ENCODE peak calls at places on chromosomes 1 and 21, in five cellular contexts. Y is H1, T is mesendoderm, S is mesenchymal stem cell, L is IMR-90. Z is an unnamed sample.

GRCh38 chr21:42174173-42174572 is 44.8 kb upstream of the ABCG1 start:
- DNase-seq in L (no peak), Y (no peak), T (peak; percentile 14), S (no peak), Z (no peak)

GRCh38 chr1:165910764-165911421 is 83.5 kb downstream of the UCK2 start:
- DNase-seq in L (no peak), S (peak; percentile 82), Y (no peak), T (no peak), Z (no peak)

GRCh38 chr21:38988211-38989096 is 182.7 kb downstream of the ETS2 start:
- DNase-seq in T (no peak), Y (no peak), L (no peak), S (peak; percentile 14), Z (no peak)

GRCh38 chr1:45620588-45621500 is 3.0 kb downstream of the CCDC17 start:
- DNase-seq in T (no peak), Y (peak; percentile 56), S (no peak), L (no peak), Z (no peak)

GRCh38 chr1:155137550-155137949 is 1.9 kb downstream of the SLC50A1 start:
- DNase-seq in L (no peak), S (no peak), Y (no peak), T (no peak), Z (no peak)

GRCh38 chr21:32712641-32713040 is 15.2 kb downstream of the SYNJ1 start:
- DNase-seq in Y (no peak), T (no peak), S (no peak), L (no peak), Z (no peak)

GRCh38 chr1:248850536-248851251 is 8.2 kb downstream of the ZNF692 start:
- DNase-seq in T (peak; percentile 6), S (no peak), L (no peak), Y (no peak), Z (no peak)

GRCh38 chr1:197304626-197305200 is 36.7 kb downstream of the CRB1 start:
- DNase-seq in T (no peak), S (no peak), Y (no peak), L (no peak), Z (no peak)

GRCh38 chr21:34881421-34881820 is 167.7 kb downstream of the RUNX1 start:
- DNase-seq in T (no peak), L (peak; percentile 84), S (peak; percentile 65), Y (no peak), Z (peak; percentile 71)

GRCh38 chr1:227766015-227766634 is 30.9 kb downstream of the SNAP47 start:
- DNase-seq in S (no peak), T (no peak), L (peak; percentile 33), Y (no peak), Z (peak; percentile 62)

GRCh38 chr1:62420214-62420613 is 16.6 kb upstream of the USP1 start:
- DNase-seq in L (no peak), Y (no peak), T (no peak), S (no peak), Z (no peak)

GRCh38 chr1:153880962-153881361 is 41.8 kb downstream of the GATAD2B start:
- DNase-seq in T (no peak), Y (no peak), S (peak; percentile 97), L (peak; percentile 98), Z (peak; percentile 41)

GRCh38 chr1:95232646-95233320 is 1.2 kb upstream of the RWDD3 start:
- DNase-seq in S (no peak), L (peak; percentile 61), T (peak; percentile 16), Y (no peak), Z (no peak)

GRCh38 chr1:156704930-156705320 is 458 bp downstream of the CRABP2 start:
- DNase-seq in L (peak; percentile 75), S (peak; percentile 73), T (peak; percentile 56), Y (peak; percentile 64), Z (peak; percentile 85)

GRCh38 chr1:79875187-79875586 is 868.7 kb upstream of the ADGRL4 start:
- DNase-seq in L (no peak), Y (no peak), S (no peak), T (no peak), Z (no peak)

GRCh38 chr1:90000934-90001676 is 6.2 kb downstream of the ZNF326 start:
- DNase-seq in L (no peak), S (no peak), T (peak; percentile 59), Y (no peak), Z (peak; percentile 74)

GRCh38 chr1:236501093-236501492 is 22.7 kb upstream of the LGALS8 start:
- DNase-seq in T (no peak), Y (no peak), L (no peak), S (no peak), Z (no peak)

GRCh38 chr1:185670187-185670627 is 64.0 kb upstream of the HMCN1 start:
- DNase-seq in Y (peak; percentile 62), L (peak; percentile 55), T (peak; percentile 68), S (peak; percentile 59), Z (peak; percentile 25)

GRCh38 chr1:156936721-156937220 is 16.3 kb downstream of the LRRC71 start:
- DNase-seq in S (no peak), L (no peak), Y (no peak), T (no peak), Z (no peak)

GRCh38 chr1:244414543-244414942 is 37.2 kb downstream of the ADSS2 start:
- DNase-seq in S (peak; percentile 51), T (peak; percentile 84), Y (no peak), L (peak; percentile 83), Z (peak; percentile 25)

GRCh38 chr1:38208720-38209632 is 162.4 kb upstream of the POU3F1 start:
- DNase-seq in L (no peak), S (no peak), T (no peak), Y (no peak), Z (no peak)

GRCh38 chr1:201025571-201026002 is 2.1 kb upstream of the KIF21B start:
- DNase-seq in L (peak; percentile 79), Y (no peak), S (peak; percentile 57), T (peak; percentile 85), Z (peak; percentile 13)

GRCh38 chr1:235919127-235919796 is 52.6 kb upstream of the LYST start:
- DNase-seq in Y (no peak), S (no peak), L (no peak), T (no peak), Z (peak; percentile 27)

GRCh38 chr1:184225501-184226487 is 161.0 kb upstream of the C1orf21 start:
- DNase-seq in S (no peak), T (no peak), Y (no peak), L (no peak), Z (no peak)

GRCh38 chr1:115642168-115643072 is 650 bp downstream of the VANGL1 start:
- DNase-seq in Y (peak; percentile 69), L (peak; percentile 20), T (peak; percentile 79), S (peak; percentile 56), Z (peak; percentile 74)

GRCh38 chr1:201546093-201546492 is 7.2 kb downstream of the NAV1 start:
- DNase-seq in Y (no peak), T (peak; percentile 62), L (no peak), S (no peak), Z (no peak)

GRCh38 chr1:9182784-9183257 is 51.8 kb upstream of the H6PD start:
- DNase-seq in S (no peak), Y (peak; percentile 58), T (no peak), L (no peak), Z (no peak)

GRCh38 chr1:54600947-54601725 is 22.2 kb downstream of the FAM151A start:
- DNase-seq in T (no peak), S (no peak), L (no peak), Y (no peak), Z (no peak)

GRCh38 chr1:234589064-234589765 is 20.8 kb downstream of the IRF2BP2 start:
- DNase-seq in T (no peak), Y (no peak), L (no peak), S (no peak), Z (no peak)

GRCh38 chr1:26558649-26559048 is 29.1 kb downstream of the RPS6KA1 start:
- DNase-seq in Y (no peak), T (no peak), S (no peak), L (no peak), Z (no peak)

GRCh38 chr21:37757631-37758376 is 158.5 kb downstream of the KCNJ6 start:
- DNase-seq in L (no peak), T (no peak), S (no peak), Y (no peak), Z (no peak)

GRCh38 chr1:43706598-43707190 is 642 bp upstream of the ST3GAL3 start:
- DNase-seq in L (no peak), S (no peak), T (peak; percentile 81), Y (peak; percentile 70), Z (peak; percentile 26)

GRCh38 chr1:184965889-184966860 is 8.1 kb downstream of the NIBAN1 start:
- DNase-seq in T (no peak), L (no peak), Y (no peak), S (peak; percentile 38), Z (no peak)

GRCh38 chr1:153465728-153466625 is 5.5 kb upstream of the S100A7 start:
- DNase-seq in S (peak; percentile 11), T (peak; percentile 79), L (peak; percentile 8), Y (peak; percentile 92), Z (peak; percentile 77)

GRCh38 chr1:53740621-53741105 is 1.7 kb upstream of the GLIS1 start:
- DNase-seq in Y (no peak), T (no peak), L (peak; percentile 87), S (peak; percentile 30), Z (no peak)

GRCh38 chr1:201537966-201538617 is 835 bp upstream of the NAV1 start:
- DNase-seq in Y (peak; percentile 78), L (no peak), T (peak; percentile 86), S (peak; percentile 70), Z (no peak)

GRCh38 chr1:206923009-206923960 is 1.5 kb upstream of the FCMR start:
- DNase-seq in Y (no peak), S (no peak), T (no peak), L (no peak), Z (no peak)
- H4K8ac ChIP-seq in Y (no peak overlapping the region), S (no peak overlapping the region), T (no peak overlapping the region), L (no peak overlapping the region), Z (no peak overlapping the region)

GRCh38 chr1:7473223-7474142 is 297.6 kb upstream of the VAMP3 start:
- DNase-seq in L (no peak), T (no peak), Y (no peak), S (no peak), Z (no peak)
- H3K4me3 ChIP-seq in L (no peak overlapping the region), T (no peak overlapping the region), Y (no peak overlapping the region), S (no peak overlapping the region), Z (no peak overlapping the region)

DNA sequence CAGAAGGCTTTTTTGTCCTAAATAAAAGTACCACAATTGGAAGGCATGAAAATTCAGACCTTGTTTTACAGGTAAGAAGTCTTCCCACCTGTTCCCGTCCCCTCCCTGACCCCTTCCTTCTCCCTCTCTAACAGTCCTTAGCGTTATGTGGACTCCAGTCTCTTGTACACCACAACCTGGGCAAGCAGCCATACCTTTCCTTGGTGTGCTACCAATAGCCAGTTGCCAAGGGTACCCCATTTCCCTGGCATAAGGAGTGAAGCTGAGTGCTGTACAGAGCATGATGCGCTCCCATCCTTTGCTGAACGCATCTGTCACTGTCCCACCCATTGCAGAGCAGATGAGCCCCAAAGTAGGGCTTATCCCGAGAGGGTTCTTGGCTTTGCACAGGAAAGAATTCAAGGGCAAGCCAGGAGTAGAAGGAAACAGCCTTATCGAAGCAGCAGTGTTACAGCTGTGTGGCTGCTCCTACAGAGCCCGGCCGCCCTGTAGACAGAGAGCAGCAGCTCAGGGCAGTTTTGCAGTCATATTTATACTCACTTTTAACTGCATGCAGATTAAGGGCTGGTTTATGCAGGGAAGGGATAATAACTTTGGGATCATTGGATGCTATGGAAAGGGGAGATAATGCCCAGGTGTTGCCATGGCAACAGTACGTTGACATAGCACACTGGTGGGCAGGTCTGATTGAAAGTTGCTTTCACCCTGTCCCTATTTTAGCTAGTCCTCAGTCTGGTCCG is 5.0 kb downstream of the FHAD1 start:
- DNase-seq in L (no peak), S (no peak), Y (no peak), T (no peak), Z (no peak)
- H4K8ac ChIP-seq in L (no peak overlapping the region), S (no peak overlapping the region), Y (no peak overlapping the region), T (no peak overlapping the region), Z (no peak overlapping the region)

GRCh38 chr1:209430107-209430506 is 153.4 kb upstream of the CAMK1G start:
- DNase-seq in T (no peak), S (no peak), L (no peak), Y (no peak), Z (no peak)
- H3K4me3 ChIP-seq in T (peak overlapping the region; percentile 31), S (no peak overlapping the region), L (no peak overlapping the region), Y (peak overlapping the region; percentile 18), Z (peak overlapping the region; percentile 67)